ENCODE peak calls at places on chromosome 10, in six cellular contexts. X is GM12878, Y is HepG2, A is HCT116, B is K562, S is H1. Z is an unnamed sample.

GRCh38 chr10:133261726-133262325 is 14.8 kb downstream of the ADAM8 start:
- DNase-seq in Y (no peak), A (no peak), B (peak), S (peak), X (no peak), Z (peak)

GRCh38 chr10:17177014-17177413 is 24.5 kb downstream of the TRDMT1 start:
- DNase-seq in X (no peak), B (no peak), Y (no peak), S (no peak), A (no peak), Z (no peak)

GRCh38 chr10:3292601-3293000 is 120.0 kb upstream of the PITRM1 start:
- DNase-seq in S (no peak), A (no peak), X (no peak), Y (no peak), B (no peak), Z (no peak)

GRCh38 chr10:89805599-89806013 is 104.2 kb downstream of the KIF20B start:
- DNase-seq in Y (no peak), S (no peak), A (no peak), X (peak), B (no peak), Z (no peak)

GRCh38 chr10:95628786-95629185 is 27.7 kb downstream of the ALDH18A1 start:
- DNase-seq in Y (no peak), B (no peak), S (no peak), X (no peak), A (no peak), Z (no peak)

GRCh38 chr10:92010026-92010713 is 86.6 kb downstream of the BTAF1 start:
- DNase-seq in A (no peak), S (no peak), Y (peak), B (no peak), X (no peak), Z (no peak)

GRCh38 chr10:80945267-80945880 is 407.7 kb downstream of the SH2D4B start:
- DNase-seq in S (no peak), Y (peak), X (no peak), A (no peak), B (no peak), Z (peak)

GRCh38 chr10:79608505-79609375 is 2.0 kb upstream of the SFTPA1 start:
- DNase-seq in X (no peak), S (peak), Y (peak), B (peak), A (peak), Z (peak)

DNA sequence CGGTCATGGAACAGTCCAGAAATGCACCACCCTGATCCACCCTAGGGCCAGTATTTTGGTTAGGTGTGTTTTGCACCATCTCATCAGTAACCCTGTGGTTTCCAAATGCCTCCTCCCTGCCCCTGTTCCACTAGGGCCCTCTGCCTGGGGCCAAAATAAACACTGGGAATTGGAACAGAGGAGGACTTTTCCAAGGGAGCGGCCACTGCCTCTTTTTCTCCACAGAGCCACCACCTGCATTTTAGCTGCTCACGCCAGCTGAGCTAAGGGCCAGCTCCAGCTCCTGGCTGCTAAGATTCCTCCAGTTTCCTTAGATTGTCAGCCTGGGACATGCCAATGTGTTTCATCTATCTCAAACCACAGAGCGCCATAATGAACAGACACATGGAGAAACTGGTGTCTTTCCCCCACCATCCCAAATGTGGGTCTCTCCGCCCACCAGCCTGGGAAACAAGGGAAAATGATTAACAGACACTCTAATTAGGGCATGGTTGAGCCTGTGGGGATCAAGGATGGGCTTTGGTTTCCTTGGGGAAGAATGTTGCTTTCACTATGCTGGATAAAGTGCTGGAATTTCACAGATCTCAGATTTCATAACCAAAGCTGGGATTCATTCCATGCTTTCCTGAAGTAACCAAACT is 52.2 kb downstream of the ASB13 start:
- DNase-seq in B (no peak), A (no peak), S (no peak), X (no peak), Y (no peak), Z (no peak)
- TF ChIP-seq JUND in B (no peak), A (no peak), S (no peak), X (no peak), Y (no peak), Z (no peak)

GRCh38 chr10:76017733-76018433 is 586.5 kb downstream of the LRMDA start:
- DNase-seq in X (no peak), B (no peak), S (no peak), A (no peak), Y (no peak), Z (no peak)

GRCh38 chr10:76023007-76023406 is 591.6 kb downstream of the LRMDA start:
- DNase-seq in S (no peak), B (no peak), A (no peak), Y (no peak), X (no peak), Z (no peak)

GRCh38 chr10:76021391-76021790 is 590.0 kb downstream of the LRMDA start:
- DNase-seq in A (no peak), S (no peak), X (no peak), Y (no peak), B (no peak), Z (no peak)

GRCh38 chr10:76022366-76022765 is 590.9 kb downstream of the LRMDA start:
- DNase-seq in Y (no peak), X (no peak), A (no peak), B (no peak), S (no peak), Z (no peak)

DNA sequence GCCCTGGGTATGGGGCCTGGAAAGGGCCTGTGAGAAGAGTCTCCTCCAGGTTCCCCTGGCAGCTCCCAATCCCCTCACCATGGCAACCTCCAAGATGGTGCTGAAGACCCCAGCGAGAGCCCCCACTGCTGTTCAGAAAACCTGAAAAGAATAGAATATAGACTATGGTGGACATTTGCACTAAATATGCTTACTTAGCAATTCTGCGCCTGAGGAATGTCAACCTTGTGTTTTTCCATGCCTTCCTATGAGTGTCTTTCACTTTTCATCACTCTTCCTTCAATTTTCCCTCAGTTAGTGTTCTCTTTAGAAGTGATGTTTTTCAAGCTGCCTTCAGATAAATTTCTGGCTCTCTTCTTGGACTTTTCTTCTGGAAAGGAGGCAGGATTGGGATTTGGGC is 589.2 kb downstream of the LRMDA start:
- DNase-seq in S (no peak), Y (no peak), X (no peak), B (no peak), A (no peak), Z (no peak)
- TF ChIP-seq JUND in S (no peak), Y (no peak), X (no peak), B (no peak), A (no peak), Z (no peak)

GRCh38 chr10:113131611-113132330 is 181.7 kb downstream of the TCF7L2 start:
- DNase-seq in S (no peak), Y (peak), B (no peak), A (no peak), X (no peak), Z (no peak)

GRCh38 chr10:113129117-113129516 is 179.1 kb downstream of the TCF7L2 start:
- DNase-seq in A (no peak), X (no peak), B (no peak), S (no peak), Y (no peak), Z (no peak)

GRCh38 chr10:113128450-113129105 is 178.5 kb downstream of the TCF7L2 start:
- DNase-seq in Y (no peak), X (no peak), A (no peak), B (no peak), S (no peak), Z (no peak)

GRCh38 chr10:113126506-113127192 is 176.6 kb downstream of the TCF7L2 start:
- DNase-seq in X (no peak), A (no peak), S (peak), Y (peak), B (peak), Z (peak)

DNA sequence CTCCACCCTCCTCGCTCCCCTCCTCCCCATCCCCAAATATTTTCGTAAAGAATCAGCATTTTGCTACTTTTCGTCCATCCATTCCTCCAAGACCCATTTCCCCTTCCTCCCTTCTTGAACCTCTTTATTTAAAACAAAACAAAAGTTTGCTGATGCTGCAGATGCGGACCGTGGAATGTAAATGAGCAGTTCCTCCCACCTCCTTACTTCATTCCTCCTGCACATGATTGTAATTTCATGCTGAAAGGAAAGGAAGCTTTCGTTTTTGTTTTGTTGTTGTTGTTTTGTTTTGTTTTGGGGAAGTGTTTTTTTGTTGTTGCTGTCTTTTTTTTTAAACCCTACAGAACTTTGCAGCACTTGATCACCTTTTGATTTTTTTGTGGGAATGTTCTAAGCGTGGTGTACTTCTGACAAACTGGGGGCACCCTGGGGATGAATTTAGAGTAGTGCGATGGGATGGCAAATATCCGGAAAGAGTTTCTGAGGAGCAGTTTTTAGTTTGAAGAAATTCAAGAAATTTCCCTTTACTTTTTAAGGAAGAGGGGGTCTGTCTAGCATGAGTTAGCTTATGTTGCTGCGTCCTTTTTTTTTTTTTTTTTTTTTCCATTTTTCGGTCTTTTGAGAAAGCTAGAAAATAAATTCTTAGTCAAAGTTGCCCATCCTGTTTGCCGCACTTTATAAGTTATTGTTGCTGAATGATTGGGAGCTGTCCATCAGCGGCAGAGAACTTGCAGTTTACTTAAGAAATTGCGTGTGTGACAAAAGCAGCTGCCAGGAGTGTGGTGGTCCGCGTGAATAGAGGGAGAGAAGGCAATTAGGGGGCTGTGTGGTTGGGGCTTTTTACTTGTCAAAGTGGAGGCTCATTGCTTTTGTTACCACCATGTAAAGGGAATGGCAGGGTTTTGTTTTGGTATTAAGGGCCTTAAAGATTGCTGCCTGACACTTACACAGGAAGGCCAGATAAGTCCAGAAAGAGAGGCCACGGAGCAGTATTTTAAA is 177.5 kb downstream of the TCF7L2 start:
- DNase-seq in X (no peak), S (no peak), Y (no peak), B (no peak), A (no peak), Z (no peak)
- TF ChIP-seq JUND in X (no peak), S (no peak), Y (no peak), B (no peak), A (no peak), Z (no peak)

GRCh38 chr10:15015451-15015850 is 28.3 kb upstream of the OLAH start:
- DNase-seq in A (no peak), Y (no peak), B (no peak), S (no peak), X (no peak), Z (no peak)
- TF ChIP-seq JUND in A (no peak), Y (no peak), B (no peak), S (no peak), X (no peak), Z (no peak)

DNA sequence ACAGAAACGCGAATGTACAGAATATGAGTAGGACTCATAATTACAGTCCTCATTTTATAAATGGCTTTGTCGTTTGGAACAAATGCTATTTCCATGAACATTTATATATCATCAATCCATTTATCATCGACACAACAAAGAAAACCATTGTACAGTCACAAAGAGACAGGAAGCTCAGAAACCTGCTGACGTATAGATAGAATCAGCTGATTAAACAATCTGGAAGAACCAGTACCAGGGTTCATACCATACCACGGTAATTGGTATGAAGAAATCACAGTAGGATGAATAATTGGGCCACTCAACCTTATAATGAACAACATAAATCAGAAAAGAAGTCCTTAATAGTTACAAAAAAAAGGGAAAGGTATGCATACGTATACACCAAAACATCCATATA is 295.0 kb downstream of the PARD3 start:
- DNase-seq in S (no peak), B (no peak), X (no peak), A (no peak), Y (peak), Z (no peak)
- TF ChIP-seq JUND in S (no peak), B (no peak), X (no peak), A (no peak), Y (no peak), Z (no peak)

Z was measured in T47D.